ENCODE peak calls at places on chromosomes 12 and 14, in four cellular contexts. C is A549, T is endothelial cell of umbilical vein, S is fibroblast of lung. B is an unnamed sample.

GRCh38 chr12:12072064-12072760 is 1.5 kb downstream of the BCL2L14 start:
- DNase-seq in C (no peak), T (no peak), S (no peak), B (no peak)

GRCh38 chr12:124562796-124563181 is 4.6 kb downstream of the NCOR2 start:
- DNase-seq in C (no peak), T (no peak), S (no peak), B (no peak)

GRCh38 chr12:29073631-29074239 is 75.3 kb upstream of the FAR2 start:
- DNase-seq in C (peak; percentile 51), T (peak; percentile 67), S (peak; percentile 69), B (peak; percentile 65)

GRCh38 chr12:47867496-47867941 is 37.3 kb downstream of the VDR start:
- DNase-seq in C (peak; percentile 37), T (peak; percentile 63), S (peak; percentile 89), B (no peak)

GRCh38 chr12:63916561-63917476 is 72.3 kb downstream of the SRGAP1 start:
- DNase-seq in C (peak; percentile 46), T (peak; percentile 90), S (peak; percentile 61), B (no peak)

GRCh38 chr12:76685246-76685678 is 78.7 kb upstream of the ZDHHC17 start:
- DNase-seq in C (peak; percentile 18), T (peak; percentile 46), S (peak; percentile 66), B (no peak)

GRCh38 chr12:42609605-42610004 is 20.1 kb upstream of the PRICKLE1 start:
- DNase-seq in C (no peak), T (no peak), S (peak; percentile 29), B (no peak)

GRCh38 chr12:107405436-107405835 is 280.2 kb upstream of the PWP1 start:
- DNase-seq in C (no peak), T (no peak), S (no peak), B (no peak)

GRCh38 chr12:86914716-86915115 is 658.5 kb upstream of the MGAT4C start:
- DNase-seq in C (peak; percentile 56), T (peak; percentile 69), S (peak; percentile 81), B (peak; percentile 50)

GRCh38 chr12:122166422-122167327 is 7.3 kb downstream of the IL31 start:
- DNase-seq in C (no peak), T (no peak), S (no peak), B (no peak)

GRCh38 chr14:54259821-54260220 is 137.0 kb upstream of the CDKN3 start:
- DNase-seq in C (no peak), T (no peak), S (no peak), B (no peak)

GRCh38 chr12:27331299-27331926 is 1.2 kb upstream of the BMAL2 start:
- DNase-seq in C (peak; percentile 83), T (peak; percentile 93), S (peak; percentile 86), B (no peak)

GRCh38 chr12:75488553-75488952 is 8.0 kb downstream of the GLIPR1 start:
- DNase-seq in C (peak; percentile 59), T (no peak), S (peak; percentile 57), B (peak; percentile 75)

GRCh38 chr14:95140060-95140858 is 17.1 kb downstream of the DICER1 start:
- DNase-seq in C (no peak), T (no peak), S (no peak), B (peak; percentile 78)

GRCh38 chr14:65255583-65256443 is 153.5 kb upstream of the MAX start:
- DNase-seq in C (peak; percentile 32), T (no peak), S (no peak), B (no peak)

GRCh38 chr14:81946808-81947798 is 413.4 kb upstream of the SEL1L start:
- DNase-seq in C (no peak), T (no peak), S (no peak), B (no peak)

GRCh38 chr12:12992418-12993175 is 7.5 kb downstream of the HEBP1 start:
- DNase-seq in C (peak; percentile 75), T (peak; percentile 53), S (peak; percentile 98), B (no peak)

GRCh38 chr12:64810831-64811230 is 13.6 kb upstream of the TBC1D30 start:
- DNase-seq in C (peak; percentile 46), T (no peak), S (no peak), B (no peak)

DNA sequence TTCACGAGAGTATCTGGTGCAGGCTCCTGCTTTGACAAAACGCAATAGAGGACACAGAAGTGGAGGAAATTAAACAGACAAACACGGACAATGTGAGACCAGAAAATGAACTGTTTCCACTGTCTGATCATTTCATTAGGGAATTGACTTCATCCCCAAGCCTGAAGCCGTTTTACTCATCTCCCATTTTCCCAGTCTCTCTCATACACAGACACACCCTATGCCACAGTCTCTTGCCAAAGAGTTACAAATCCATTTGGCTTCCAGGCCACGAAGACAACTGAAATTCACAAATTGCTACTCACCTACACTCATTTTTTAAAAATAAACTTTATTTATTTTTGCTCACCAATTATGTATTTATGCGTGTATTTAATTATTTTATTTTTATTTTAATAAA is 1087.8 kb upstream of the TMEM132C start:
- DNase-seq in C (no peak), T (no peak), S (no peak), B (no peak)
- H3K4me2 ChIP-seq in C (no peak overlapping the region), T (no peak overlapping the region), S (no peak overlapping the region), B (no peak overlapping the region)

GRCh38 chr14:37588956-37589737 is 5.9 kb downstream of the FOXA1 start:
- DNase-seq in C (peak; percentile 52), T (no peak), S (no peak), B (peak; percentile 61)
- H3K4me2 ChIP-seq in C (peak overlapping the region; percentile 95), T (no peak overlapping the region), S (no peak overlapping the region), B (peak overlapping the region; percentile 50)

DNA sequence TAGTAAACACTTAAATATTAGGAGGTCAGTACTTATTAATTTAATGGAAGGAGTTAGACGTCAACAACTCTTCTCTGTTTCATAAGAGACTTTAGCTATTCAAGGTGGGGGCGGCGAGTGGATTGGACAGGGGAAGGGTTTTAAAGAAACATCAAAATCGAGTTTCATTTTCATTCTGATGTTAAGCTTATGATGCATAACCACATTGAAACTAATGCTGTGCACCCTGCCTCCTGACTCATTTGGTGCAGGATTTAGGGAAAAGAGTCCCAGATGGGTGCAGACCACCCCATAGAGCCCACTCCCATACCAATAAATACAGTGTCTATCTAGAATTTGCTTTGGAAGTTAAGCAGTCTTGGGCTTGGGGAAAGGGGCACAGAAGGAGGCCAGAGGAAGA is 7.4 kb downstream of the ZBTB39 start:
- DNase-seq in C (no peak), T (no peak), S (no peak), B (no peak)
- H3K4me2 ChIP-seq in C (no peak overlapping the region), T (no peak overlapping the region), S (no peak overlapping the region), B (no peak overlapping the region)

DNA sequence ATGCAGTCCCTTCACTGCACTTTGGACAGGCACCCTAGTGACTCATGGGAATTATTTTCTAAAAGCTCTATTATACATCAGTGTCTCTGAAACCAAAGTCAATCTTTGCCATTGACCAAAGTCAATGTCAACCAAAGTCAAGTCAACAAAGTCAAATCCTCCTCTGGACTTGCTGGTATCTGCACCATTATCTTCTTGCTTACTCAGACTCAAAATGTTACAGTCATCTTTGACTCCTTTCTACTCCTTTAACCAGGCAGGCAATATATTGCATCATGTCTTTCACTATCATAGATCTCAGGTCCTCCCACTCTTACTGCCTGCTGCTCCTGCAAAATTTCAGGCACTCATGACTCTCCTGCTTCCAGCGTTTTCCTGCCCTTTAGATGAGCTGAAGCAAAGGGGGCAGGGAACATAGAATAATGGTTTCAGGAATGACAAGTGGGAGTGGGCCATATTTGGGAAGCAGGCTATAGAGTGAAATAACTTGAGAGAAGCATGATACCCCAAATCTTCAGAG is 39.2 kb downstream of the IGF1 start:
- DNase-seq in C (no peak), T (no peak), S (no peak), B (no peak)
- H3K4me2 ChIP-seq in C (no peak overlapping the region), T (no peak overlapping the region), S (no peak overlapping the region), B (no peak overlapping the region)

DNA sequence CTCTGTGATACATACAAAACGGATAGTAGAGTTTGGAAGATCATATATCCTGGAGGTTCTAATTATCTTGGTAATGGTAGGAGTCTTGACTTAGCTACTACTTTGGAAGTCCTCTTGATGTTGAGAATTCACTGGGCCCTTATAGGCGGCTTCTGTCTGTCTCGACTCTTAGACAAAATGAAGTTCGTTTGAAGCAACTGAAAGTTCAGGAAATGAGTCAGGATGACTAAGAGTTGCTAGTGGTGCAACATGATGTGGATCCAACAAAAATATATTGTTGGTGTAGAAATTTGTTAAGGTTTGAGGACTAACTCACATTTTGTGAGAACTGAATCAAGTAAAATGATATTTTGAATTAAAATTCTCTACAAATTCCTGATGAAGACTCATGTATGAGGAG is 272.7 kb downstream of the AEBP2 start:
- DNase-seq in C (peak; percentile 63), T (peak; percentile 70), S (peak; percentile 88), B (no peak)
- H3K4me2 ChIP-seq in C (peak overlapping the region; percentile 51), T (peak overlapping the region; percentile 38), S (no peak overlapping the region), B (no peak overlapping the region)

GRCh38 chr12:132501189-132501940 is 11.4 kb downstream of the FBRSL1 start:
- DNase-seq in C (no peak), T (no peak), S (no peak), B (no peak)
- H3K4me2 ChIP-seq in C (no peak overlapping the region), T (no peak overlapping the region), S (no peak overlapping the region), B (no peak overlapping the region)

GRCh38 chr14:69017706-69018105 is 38.6 kb upstream of the ACTN1 start:
- DNase-seq in C (no peak), T (no peak), S (no peak), B (no peak)

GRCh38 chr14:69010632-69011031 is 31.5 kb upstream of the ACTN1 start:
- DNase-seq in C (peak; percentile 31), T (no peak), S (peak; percentile 45), B (no peak)

GRCh38 chr14:69012251-69012953 is 33.3 kb upstream of the ACTN1 start:
- DNase-seq in C (no peak), T (no peak), S (peak; percentile 64), B (no peak)

GRCh38 chr14:69013943-69014782 is 35.1 kb upstream of the ACTN1 start:
- DNase-seq in C (peak; percentile 86), T (peak; percentile 64), S (peak; percentile 74), B (peak; percentile 51)

DNA sequence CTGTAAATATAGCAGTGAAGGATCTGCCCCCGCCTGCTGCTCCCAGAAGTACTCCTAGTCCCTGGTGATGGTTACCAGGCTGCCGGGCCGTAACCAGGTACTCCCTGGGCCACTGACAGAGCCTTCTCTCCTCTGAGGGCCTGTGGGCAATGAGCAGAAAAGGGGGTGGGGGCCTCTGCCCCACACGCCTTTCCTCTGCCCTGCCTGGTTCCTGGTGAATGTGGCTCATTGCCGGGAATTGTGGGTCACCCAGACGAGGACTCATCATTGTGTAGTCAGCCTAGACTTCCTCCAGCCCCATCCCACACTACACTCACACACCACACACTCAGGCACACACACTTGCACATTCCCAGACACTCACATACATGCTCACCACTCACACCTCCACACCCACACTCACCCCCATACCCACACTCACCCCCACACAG is 35.7 kb upstream of the ACTN1 start:
- DNase-seq in C (no peak), T (peak; percentile 36), S (no peak), B (no peak)
- H3K4me2 ChIP-seq in C (peak overlapping the region; percentile 56), T (no peak overlapping the region), S (no peak overlapping the region), B (no peak overlapping the region)

GRCh38 chr14:67387195-67387594 is 24.8 kb downstream of the PLEK2 start:
- DNase-seq in C (no peak), T (no peak), S (no peak), B (no peak)
- H3K4me2 ChIP-seq in C (no peak overlapping the region), T (no peak overlapping the region), S (no peak overlapping the region), B (no peak overlapping the region)

B was measured in Karpas-422.